ENCODE peak calls at places on chromosome 12, in seven cellular contexts. One of them, this sample, is unnamed.

GRCh38 chr12:95318071-95318545 is 100.5 kb downstream of the VEZT start:
- DNase-seq in Caki2: peak
- DNase-seq in EH: peak
- DNase-seq in T47D: peak
- DNase-seq in left ventricle myocardium superior: no peak
- DNase-seq in breast epithelium: no peak
- DNase-seq in germinal center: no peak
- DNase-seq in this sample: peak

GRCh38 chr12:89576572-89577220 is 50.8 kb upstream of the POC1B start:
- DNase-seq in Caki2: no peak
- DNase-seq in EH: no peak
- DNase-seq in T47D: no peak
- DNase-seq in left ventricle myocardium superior: no peak
- DNase-seq in breast epithelium: no peak
- DNase-seq in germinal center: no peak
- DNase-seq in this sample: no peak

GRCh38 chr12:108399514-108399913 is 60.4 kb upstream of the CMKLR1 start:
- DNase-seq in Caki2: no peak
- DNase-seq in EH: no peak
- DNase-seq in T47D: no peak
- DNase-seq in left ventricle myocardium superior: peak
- DNase-seq in breast epithelium: peak
- DNase-seq in germinal center: no peak
- DNase-seq in this sample: no peak

GRCh38 chr12:124397399-124397679 is 102.4 kb downstream of the RFLNA start:
- DNase-seq in Caki2: no peak
- DNase-seq in EH: no peak
- DNase-seq in T47D: no peak
- DNase-seq in left ventricle myocardium superior: peak
- DNase-seq in breast epithelium: no peak
- DNase-seq in germinal center: no peak
- DNase-seq in this sample: no peak

GRCh38 chr12:77796775-77797174 is 33.9 kb upstream of the NAV3 start:
- DNase-seq in Caki2: peak
- DNase-seq in EH: peak
- DNase-seq in T47D: no peak
- DNase-seq in left ventricle myocardium superior: no peak
- DNase-seq in breast epithelium: no peak
- DNase-seq in germinal center: no peak
- DNase-seq in this sample: no peak

GRCh38 chr12:23204933-23205778 is 580.2 kb downstream of the ETNK1 start:
- DNase-seq in Caki2: peak
- DNase-seq in EH: peak
- DNase-seq in T47D: peak
- DNase-seq in left ventricle myocardium superior: no peak
- DNase-seq in breast epithelium: no peak
- DNase-seq in germinal center: peak
- DNase-seq in this sample: peak

GRCh38 chr12:123519151-123520001 is 14.1 kb downstream of the RILPL1 start:
- DNase-seq in Caki2: peak
- DNase-seq in EH: peak
- DNase-seq in T47D: peak
- DNase-seq in left ventricle myocardium superior: peak
- DNase-seq in breast epithelium: peak
- DNase-seq in germinal center: no peak
- DNase-seq in this sample: peak

GRCh38 chr12:20269352-20270067 is 98.8 kb upstream of the PDE3A start:
- DNase-seq in Caki2: no peak
- DNase-seq in EH: no peak
- DNase-seq in T47D: no peak
- DNase-seq in left ventricle myocardium superior: no peak
- DNase-seq in breast epithelium: no peak
- DNase-seq in germinal center: no peak
- DNase-seq in this sample: no peak

GRCh38 chr12:113152835-113153814 is 3.6 kb downstream of the CFAP73 start:
- DNase-seq in Caki2: peak
- DNase-seq in EH: peak
- DNase-seq in T47D: peak
- DNase-seq in left ventricle myocardium superior: peak
- DNase-seq in breast epithelium: peak
- DNase-seq in germinal center: peak
- DNase-seq in this sample: peak

GRCh38 chr12:108782971-108783370 is 51.7 kb upstream of the CORO1C start:
- DNase-seq in Caki2: no peak
- DNase-seq in EH: no peak
- DNase-seq in T47D: no peak
- DNase-seq in left ventricle myocardium superior: peak
- DNase-seq in breast epithelium: no peak
- DNase-seq in germinal center: no peak
- DNase-seq in this sample: no peak

This sample was measured in A549.